ENCODE peak calls at places on chromosome 21, in four cellular contexts. A is fibroblast of lung, U is left ventricle myocardium inferior, J is astrocyte. Z is an unnamed sample. For H3K36me3, the result is how much of the 10 kb centered on the place peaks cover.

GRCh38 chr21:35428041-35428400 is 378.9 kb upstream of the RUNX1 start:
- DNase-seq in A (peak), U (no peak), J (no peak), Z (no peak)

GRCh38 chr21:31426235-31426797 is 82.3 kb upstream of the TIAM1 start:
- DNase-seq in A (peak), U (no peak), J (peak), Z (no peak)

GRCh38 chr21:34812510-34813265 is 143.9 kb downstream of the CLIC6 start:
- DNase-seq in A (peak), U (no peak), J (peak), Z (peak)

GRCh38 chr21:45256912-45257672 is 30.6 kb downstream of the POFUT2 start:
- DNase-seq in A (no peak), U (no peak), J (no peak), Z (no peak)

GRCh38 chr21:45069711-45070110 is 4.7 kb upstream of the ADARB1 start:
- DNase-seq in A (peak), U (no peak), J (no peak), Z (peak)

GRCh38 chr21:34640858-34641257 is 25.9 kb upstream of the RCAN1 start:
- DNase-seq in A (peak), U (no peak), J (peak), Z (peak)

GRCh38 chr21:45562965-45563364 is 20.7 kb upstream of the SLC19A1 start:
- DNase-seq in A (peak), U (no peak), J (no peak), Z (no peak)

GRCh38 chr21:45377866-45378257 is 27.1 kb upstream of the COL18A1 start:
- DNase-seq in A (no peak), U (no peak), J (no peak), Z (no peak)

GRCh38 chr21:46634966-46635323 is 529 bp upstream of the PRMT2 start:
- DNase-seq in A (peak), U (no peak), J (peak), Z (peak)

GRCh38 chr21:28427356-28428022 is 565.2 kb downstream of the LTN1 start:
- DNase-seq in A (peak), U (no peak), J (peak), Z (peak)

GRCh38 chr21:46211376-46211775 is 17.2 kb downstream of the LSS start:
- DNase-seq in A (no peak), U (no peak), J (no peak), Z (no peak)

GRCh38 chr21:45980271-45980670 is 1.3 kb upstream of the COL6A1 start:
- DNase-seq in A (no peak), U (no peak), J (no peak), Z (no peak)

GRCh38 chr21:35617491-35617890 is 442.8 kb downstream of the SETD4 start:
- DNase-seq in A (no peak), U (no peak), J (no peak), Z (no peak)

GRCh38 chr21:35002879-35003722 is 46.0 kb downstream of the RUNX1 start:
- DNase-seq in A (peak), U (no peak), J (peak), Z (peak)

DNA sequence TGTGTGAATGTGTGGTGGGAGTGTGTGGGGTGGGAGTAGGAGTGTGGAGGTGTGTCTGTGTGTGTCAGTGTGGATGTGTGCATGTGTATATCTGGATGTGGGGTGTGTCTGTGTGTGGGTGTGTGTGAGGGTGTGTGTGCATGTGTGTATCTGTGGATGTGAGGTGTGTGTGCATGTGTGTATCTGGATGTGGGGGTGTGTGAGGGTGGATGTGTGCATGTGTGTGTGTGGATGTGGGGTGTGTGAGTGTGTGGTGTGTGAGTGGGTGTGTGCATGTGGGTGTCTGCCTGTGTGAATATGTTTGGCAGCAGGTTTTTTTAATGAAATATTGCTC is 106.1 kb downstream of the PDE9A start:
- DNase-seq in A (no peak), U (no peak), J (no peak), Z (no peak)
- H3K36me3 ChIP-seq in A (under half), U (under half), J (under half), Z (under half)

GRCh38 chr21:14528815-14529214 is 17.3 kb downstream of the SAMSN1 start:
- DNase-seq in A (no peak), U (no peak), J (no peak), Z (no peak)

GRCh38 chr21:14523234-14523633 is 22.9 kb downstream of the SAMSN1 start:
- DNase-seq in A (no peak), U (no peak), J (no peak), Z (peak)

GRCh38 chr21:14526816-14527689 is 19.1 kb downstream of the SAMSN1 start:
- DNase-seq in A (no peak), U (no peak), J (no peak), Z (no peak)

GRCh38 chr21:14527690-14528652 is 18.1 kb downstream of the SAMSN1 start:
- DNase-seq in A (no peak), U (no peak), J (no peak), Z (no peak)

DNA sequence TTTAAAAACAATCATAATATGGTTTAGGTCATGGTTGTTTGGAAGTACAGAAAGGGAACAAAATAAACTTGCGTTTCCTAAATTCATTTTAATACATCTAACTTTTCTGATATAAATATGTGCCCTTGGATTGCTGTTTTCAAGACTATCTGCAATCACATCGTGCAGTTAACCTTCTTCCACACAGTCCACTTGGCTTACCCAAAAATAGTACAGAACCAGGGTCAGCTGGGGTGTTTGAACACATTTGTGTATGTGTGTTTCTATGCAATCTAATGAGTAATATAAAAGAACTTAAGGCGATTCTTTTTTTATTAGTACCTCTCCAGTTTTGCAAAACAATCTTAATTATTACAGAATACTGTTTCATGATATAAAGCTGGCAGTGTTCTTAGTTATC is 19.9 kb downstream of the SAMSN1 start:
- DNase-seq in A (no peak), U (no peak), J (no peak), Z (no peak)
- H3K4me3 ChIP-seq in A (no peak), U (no peak), J (no peak), Z (no peak)

GRCh38 chr21:43930074-43930847 is 65.2 kb downstream of the AGPAT3 start:
- DNase-seq in A (no peak), U (peak), J (no peak), Z (no peak)
- TF ChIP-seq CTCF in A (no peak), U (no peak), J (no peak), Z (no peak)

GRCh38 chr21:37421306-37421705 is 54.7 kb downstream of the DYRK1A start:
- DNase-seq in A (no peak), U (no peak), J (no peak), Z (no peak)

GRCh38 chr21:37425684-37426083 is 59.1 kb downstream of the DYRK1A start:
- DNase-seq in A (no peak), U (no peak), J (no peak), Z (no peak)

GRCh38 chr21:37424987-37425386 is 58.4 kb downstream of the DYRK1A start:
- DNase-seq in A (no peak), U (no peak), J (no peak), Z (no peak)

GRCh38 chr21:37422382-37422781 is 55.8 kb downstream of the DYRK1A start:
- DNase-seq in A (no peak), U (no peak), J (no peak), Z (no peak)

DNA sequence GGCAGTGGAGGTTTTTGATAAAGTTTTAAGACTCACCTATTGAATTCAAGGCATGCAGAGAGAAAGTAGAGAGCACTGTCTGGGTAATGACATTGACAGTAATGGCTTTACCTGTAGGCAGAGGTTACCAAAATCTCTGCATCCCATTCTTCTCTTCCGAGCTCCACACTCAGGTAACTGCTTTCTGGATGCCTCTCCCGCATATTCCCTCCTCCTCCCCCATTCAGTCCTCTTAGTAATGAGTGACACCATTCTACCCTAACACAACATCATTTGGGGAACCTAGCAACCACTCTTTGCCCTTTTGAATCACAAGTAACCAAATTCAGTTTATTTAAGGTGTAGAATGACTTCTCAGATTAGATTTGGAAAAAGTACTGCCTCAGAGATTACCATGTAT is 56.5 kb downstream of the DYRK1A start:
- DNase-seq in A (no peak), U (no peak), J (no peak), Z (no peak)
- H3K36me3 ChIP-seq in A (under half), U (under half), J (under half), Z (under half)

GRCh38 chr21:42495765-42496119 is 282 bp downstream of the RSPH1 start:
- DNase-seq in A (no peak), U (no peak), J (no peak), Z (peak)
- H3K4me3 ChIP-seq in A (peak), U (peak), J (peak), Z (peak)

DNA sequence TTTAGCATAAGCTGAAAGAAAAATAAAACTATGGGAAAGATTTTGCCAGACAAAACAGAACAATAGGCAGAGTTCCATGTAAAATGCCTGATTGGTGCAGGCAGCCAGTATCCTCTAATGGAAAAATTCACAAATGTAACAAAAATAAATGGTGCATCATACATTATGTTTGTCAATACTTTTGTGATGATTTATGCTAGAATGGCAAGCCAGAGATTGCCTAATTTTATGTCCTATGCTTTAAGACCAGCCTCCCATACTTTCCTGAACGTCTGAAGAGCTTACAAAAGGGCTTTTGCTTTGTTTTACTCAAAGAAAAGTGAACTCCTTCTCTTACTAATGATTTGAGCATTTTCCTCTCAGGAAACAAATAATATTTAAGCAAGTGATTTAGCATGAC is 81.5 kb upstream of the KCNJ15 start:
- DNase-seq in A (no peak), U (no peak), J (no peak), Z (peak)
- TF ChIP-seq CTCF in A (no peak), U (no peak), J (no peak), Z (no peak)

DNA sequence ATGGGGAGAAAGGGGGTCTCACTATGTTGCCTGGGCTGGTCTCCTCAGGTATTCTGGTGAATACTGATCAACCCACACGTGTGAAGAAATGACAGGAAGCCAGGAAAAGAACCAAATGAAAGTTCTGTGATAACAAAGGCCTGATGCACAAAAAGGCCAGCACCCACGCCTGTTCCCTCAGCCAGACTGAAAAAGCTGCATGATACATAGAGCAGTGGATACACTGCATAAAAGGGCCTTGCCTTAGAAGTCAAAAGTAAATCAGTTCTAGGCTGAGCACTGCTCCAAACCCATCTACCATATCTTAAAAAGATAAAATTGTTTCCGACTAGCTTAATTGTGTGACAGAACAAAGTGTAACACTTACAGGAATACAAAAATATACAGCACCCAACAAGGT is 36.9 kb upstream of the PSMG1 start:
- DNase-seq in A (no peak), U (no peak), J (no peak), Z (no peak)
- H3K36me3 ChIP-seq in A (under half), U (half or more), J (under half), Z (under half)

DNA sequence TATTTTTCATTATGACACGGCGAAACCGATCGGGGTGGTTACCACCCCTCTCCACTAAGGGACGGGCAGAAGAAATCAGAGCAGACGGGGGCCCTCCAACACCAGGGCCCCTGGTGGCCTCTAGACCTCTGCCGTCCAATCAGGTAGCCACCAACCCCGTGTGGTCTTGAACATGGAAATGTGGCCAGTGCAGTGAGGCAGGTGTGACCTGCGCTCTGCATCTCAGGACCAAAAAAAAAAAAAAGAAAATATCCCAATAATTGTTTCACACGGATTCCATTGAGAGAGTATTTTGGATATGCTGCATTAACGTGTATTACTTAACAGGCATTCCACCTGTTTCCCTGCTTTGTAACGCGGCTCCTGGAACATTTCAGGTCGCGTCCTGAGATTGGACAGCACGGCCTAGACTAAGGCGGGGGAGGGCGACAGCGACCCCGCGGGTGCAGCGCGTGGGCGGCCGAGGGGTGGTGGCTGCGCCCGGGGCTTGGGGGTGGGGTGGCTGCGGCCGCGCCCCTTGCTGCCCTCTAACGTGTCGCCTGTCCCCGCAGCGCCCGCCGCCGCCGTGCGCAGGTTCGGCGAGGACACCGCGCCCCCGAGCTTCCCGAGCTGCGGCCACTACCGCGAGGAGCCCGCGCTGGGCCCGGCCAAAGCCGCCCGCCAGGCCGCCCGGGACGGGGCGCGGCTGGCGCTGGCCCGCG is 48.3 kb downstream of the SIM2 start:
- DNase-seq in A (no peak), U (peak), J (no peak), Z (no peak)
- H3K4me3 ChIP-seq in A (peak), U (peak), J (peak), Z (peak)

GRCh38 chr21:15522148-15522547 is 207.6 kb upstream of the USP25 start:
- DNase-seq in A (no peak), U (no peak), J (no peak), Z (no peak)

GRCh38 chr21:15517394-15517793 is 212.4 kb upstream of the USP25 start:
- DNase-seq in A (no peak), U (no peak), J (no peak), Z (peak)

GRCh38 chr21:15521644-15522001 is 208.2 kb upstream of the USP25 start:
- DNase-seq in A (no peak), U (no peak), J (no peak), Z (peak)

GRCh38 chr21:15524855-15525254 is 204.9 kb upstream of the USP25 start:
- DNase-seq in A (no peak), U (no peak), J (no peak), Z (no peak)

GRCh38 chr21:15520811-15521643 is 208.8 kb upstream of the USP25 start:
- DNase-seq in A (no peak), U (no peak), J (no peak), Z (no peak)
- TF ChIP-seq CTCF in A (peak), U (no peak), J (no peak), Z (peak)

Z was measured in bronchial epithelial cell.